ENCODE peak calls at places on chromosomes 5 and 9, in four cellular contexts. L is stimulated activated CD4-positive, alpha-beta T cell treated with anti-CD3 and anti-CD28 coated beads, TNF-alpha, amount 100 ng/mL, for 48 hours; N is stomach; D is COR-L47. Z is an unnamed sample.

GRCh38 chr5:41951224-41951623 is 26.1 kb downstream of the FBXO4 start:
- DNase-seq in D (no peak), L (no peak), N (no peak), Z (no peak)

GRCh38 chr9:133777111-133777791 is 39.1 kb upstream of the SARDH start:
- DNase-seq in L (no peak), D (no peak), N (no peak), Z (no peak)

GRCh38 chr5:120749737-120750136 is 285.6 kb downstream of the PRR16 start:
- DNase-seq in N (no peak), L (no peak), D (no peak), Z (no peak)

GRCh38 chr5:91266184-91266705 is 116.9 kb downstream of the ARRDC3 start:
- DNase-seq in D (no peak), N (no peak), L (no peak), Z (no peak)

GRCh38 chr9:130639119-130639485 is 25.3 kb upstream of the PRDM12 start:
- DNase-seq in L (no peak), D (no peak), N (no peak), Z (no peak)

GRCh38 chr5:171750316-171750788 is 35.3 kb upstream of the SMIM23 start:
- DNase-seq in L (no peak), D (no peak), N (no peak), Z (no peak)

GRCh38 chr5:128099944-128100343 is 16.4 kb downstream of the SLC12A2 start:
- DNase-seq in D (no peak), N (no peak), L (no peak), Z (no peak)

GRCh38 chr5:298737-299125 is 22.8 kb upstream of the AHRR start:
- DNase-seq in N (no peak), L (no peak), D (no peak), Z (no peak)

GRCh38 chr5:136054133-136054996 is 25.6 kb downstream of the TGFBI start:
- DNase-seq in L (no peak), D (no peak), N (no peak), Z (no peak)

GRCh38 chr5:87411586-87412416 is 929 bp downstream of the CCNH start:
- DNase-seq in N (peak), D (no peak), L (no peak), Z (peak)

GRCh38 chr9:122051401-122052346 is 41.4 kb downstream of the TTLL11 start:
- DNase-seq in D (no peak), L (peak), N (no peak), Z (no peak)